ENCODE peak calls at places on chromosomes 2 and 18, in eight cellular contexts. D is activated T-cell treated with anti-CD3 and anti-CD28 coated beads for 4 hours; Y is NCI-H345; M is stimulated activated CD8-positive, alpha-beta memory T cell treated with anti-CD3 and anti-CD28 coated beads, Interleukin-7, amount 100 ng/mL, for 24 hours; G is activated naive CD8-positive, alpha-beta T cell treated with anti-CD3 and anti-CD28 coated beads, Interleukin-2, amount 50 U/mL, for 16 hours; R is NCI-H2029 treated with DMSO at 0.1 percent for 48 hours; W is activated CD4-positive, alpha-beta T cell treated with anti-CD3 and anti-CD28 coated beads, Interleukin-2, amount 50 U/mL, for 1 hour; V is activated CD8-positive, alpha-beta memory T cell treated with anti-CD3 and anti-CD28 coated beads, Interleukin-2, amount 10 ng/mL, durations not matched to agents 7 days and 5 days. K is an unnamed sample.

GRCh38 chr2:37593694-37594093 is 77.7 kb downstream of the CDC42EP3 start:
- DNase-seq in G (no peak), M (no peak), Y (no peak), V (no peak), R (no peak), W (no peak), D (no peak), K (no peak)

GRCh38 chr2:85819811-85820510 is 66.2 kb downstream of the ATOH8 start:
- DNase-seq in Y (no peak), V (no peak), M (no peak), R (no peak), D (no peak), G (no peak), W (no peak), K (no peak)

GRCh38 chr2:8533923-8534322 is 147.9 kb upstream of the ID2 start:
- DNase-seq in G (no peak), V (no peak), W (no peak), R (no peak), M (no peak), Y (no peak), D (no peak), K (no peak)

GRCh38 chr2:178258916-178259315 is 64.6 kb downstream of the OSBPL6 start:
- DNase-seq in V (no peak), W (no peak), M (no peak), Y (no peak), R (no peak), G (no peak), D (no peak), K (no peak)

GRCh38 chr2:198873771-198874501 is 583.8 kb downstream of the SATB2 start:
- DNase-seq in D (no peak), G (no peak), Y (no peak), R (no peak), W (no peak), M (no peak), V (no peak), K (no peak)

GRCh38 chr2:129673881-129674513 is 305.5 kb upstream of the RAB6C start:
- DNase-seq in Y (no peak), W (no peak), V (no peak), G (no peak), R (no peak), D (no peak), M (no peak), K (no peak)

GRCh38 chr2:165810418-165810817 is 16.4 kb upstream of the GALNT3 start:
- DNase-seq in W (no peak), R (no peak), D (no peak), M (no peak), V (no peak), Y (no peak), G (no peak), K (no peak)

GRCh38 chr2:134141598-134142340 is 112.1 kb upstream of the MGAT5 start:
- DNase-seq in D (no peak), W (no peak), G (no peak), R (no peak), Y (no peak), V (no peak), M (no peak), K (no peak)

GRCh38 chr2:199315299-199316179 is 142.2 kb downstream of the SATB2 start:
- DNase-seq in M (no peak), D (no peak), R (no peak), Y (no peak), W (no peak), V (no peak), G (no peak), K (no peak)

GRCh38 chr18:7856733-7857132 is 289.6 kb downstream of the PTPRM start:
- DNase-seq in G (no peak), D (no peak), W (no peak), Y (no peak), V (no peak), M (no peak), R (no peak), K (no peak)

GRCh38 chr2:65722028-65722427 is 289.6 kb upstream of the SPRED2 start:
- DNase-seq in V (no peak), M (no peak), Y (peak), G (no peak), R (no peak), D (no peak), W (no peak), K (no peak)

GRCh38 chr2:46909771-46910419 is 5.7 kb downstream of the MCFD2 start:
- DNase-seq in W (no peak), M (no peak), G (peak), Y (no peak), D (no peak), R (no peak), V (peak), K (no peak)

GRCh38 chr2:209277444-209277843 is 146.4 kb upstream of the MAP2 start:
- DNase-seq in W (no peak), R (no peak), Y (no peak), G (no peak), V (no peak), M (no peak), D (no peak), K (no peak)

GRCh38 chr2:212842544-212843185 is 304.1 kb upstream of the ERBB4 start:
- DNase-seq in M (no peak), G (no peak), V (no peak), W (no peak), R (no peak), D (no peak), Y (no peak), K (no peak)

GRCh38 chr2:104521247-104521646 is 332.7 kb upstream of the POU3F3 start:
- DNase-seq in Y (peak), W (no peak), V (no peak), D (no peak), M (no peak), R (no peak), G (no peak), K (no peak)

GRCh38 chr2:201793631-201794030 is 12.7 kb upstream of the CDK15 start:
- DNase-seq in R (no peak), W (no peak), V (no peak), G (no peak), D (no peak), M (no peak), Y (no peak), K (no peak)

GRCh38 chr2:195674491-195675226 is 17.6 kb downstream of the SLC39A10 start:
- DNase-seq in V (no peak), R (no peak), D (no peak), M (no peak), Y (no peak), G (no peak), W (no peak), K (no peak)

K was measured in naive thymus-derived CD8-positive, alpha-beta T cell.